ENCODE peak calls at places on chromosome 12, in four cellular contexts. W is stimulated activated CD8-positive, alpha-beta memory T cell treated with anti-CD3 and anti-CD28 coated beads, Interleukin-2, amount 100 ng/mL, for 1 hour; S is activated naive CD4-positive, alpha-beta T cell treated with anti-CD3 and anti-CD28 coated beads, Interleukin-2, amount 50 U/mL, for 16 hours; C is C1 segment of cervical spinal cord. M is an unnamed sample.

GRCh38 chr12:51977320-51977753 is 25.8 kb downstream of the ACVR1B start:
- DNase-seq in W (no peak), S (no peak), C (no peak), M (no peak)

GRCh38 chr12:69332815-69333358 is 15.3 kb upstream of the LYZ start:
- DNase-seq in W (no peak), S (no peak), C (no peak), M (no peak)

GRCh38 chr12:132546647-132547046 is 56.7 kb downstream of the FBRSL1 start:
- DNase-seq in W (no peak), S (no peak), C (no peak), M (no peak)

GRCh38 chr12:89307665-89308253 is 44.5 kb downstream of the DUSP6 start:
- DNase-seq in W (no peak), S (no peak), C (no peak), M (no peak)

GRCh38 chr12:87847147-87847546 is 182.1 kb downstream of the C12orf50 start:
- DNase-seq in W (no peak), S (no peak), C (no peak), M (no peak)

GRCh38 chr12:82326905-82327503 is 31.2 kb downstream of the CCDC59 start:
- DNase-seq in W (no peak), S (no peak), C (no peak), M (no peak)

GRCh38 chr12:4288296-4289019 is 14.9 kb downstream of the CCND2 start:
- DNase-seq in W (no peak), S (no peak), C (no peak), M (no peak)

GRCh38 chr12:4526923-4527546 is 11.7 kb upstream of the RAD51AP1 start:
- DNase-seq in W (no peak), S (no peak), C (no peak), M (no peak)

GRCh38 chr12:76249501-76249900 is 98.7 kb downstream of the BBS10 start:
- DNase-seq in W (no peak), S (no peak), C (no peak), M (no peak)

GRCh38 chr12:132161046-132161781 is 17.0 kb downstream of the NOC4L start:
- DNase-seq in W (no peak), S (peak; percentile 8), C (no peak), M (no peak)

GRCh38 chr12:57162541-57163125 is 15.2 kb upstream of the LRP1-AS start:
- DNase-seq in W (no peak), S (no peak), C (no peak), M (no peak)

GRCh38 chr12:6767301-6767591 is 1.1 kb downstream of the PTMS start:
- DNase-seq in W (no peak), S (no peak), C (no peak), M (no peak)

GRCh38 chr12:93990832-93991748 is 157.3 kb upstream of the PLXNC1 start:
- DNase-seq in W (no peak), S (no peak), C (peak; percentile 19), M (no peak)

GRCh38 chr12:25495336-25496097 is 57.6 kb downstream of the LMNTD1 start:
- DNase-seq in W (no peak), S (no peak), C (no peak), M (peak; percentile 57)

GRCh38 chr12:63042646-63043045 is 107.7 kb upstream of the PPM1H start:
- DNase-seq in W (no peak), S (no peak), C (no peak), M (no peak)

GRCh38 chr12:129973236-129973961 is 69.6 kb upstream of the TMEM132D start:
- DNase-seq in W (no peak), S (no peak), C (no peak), M (no peak)

GRCh38 chr12:50550530-50551223 is 45.9 kb downstream of the DIP2B start:
- DNase-seq in W (no peak), S (no peak), C (no peak), M (no peak)

GRCh38 chr12:8687846-8688601 is 9.8 kb upstream of the RIMKLB start:
- DNase-seq in W (no peak), S (no peak), C (peak; percentile 40), M (peak; percentile 55)

GRCh38 chr12:110543252-110543959 is 39.7 kb downstream of the PPTC7 start:
- DNase-seq in W (no peak), S (no peak), C (peak; percentile 20), M (no peak)

GRCh38 chr12:122013792-122014590 is 7.7 kb upstream of the BCL7A start:
- DNase-seq in W (no peak), S (no peak), C (no peak), M (no peak)

GRCh38 chr12:62162214-62162613 is 98.0 kb upstream of the USP15 start:
- DNase-seq in W (no peak), S (no peak), C (no peak), M (no peak)

GRCh38 chr12:9064815-9065606 is 50.7 kb downstream of the A2M start:
- DNase-seq in W (no peak), S (peak; percentile 14), C (peak; percentile 64), M (no peak)

GRCh38 chr12:73629171-73629570 is 908.5 kb upstream of the ATXN7L3B start:
- DNase-seq in W (no peak), S (no peak), C (no peak), M (no peak)

GRCh38 chr12:7090222-7090998 is 1.8 kb downstream of the C1R start:
- DNase-seq in W (no peak), S (no peak), C (no peak), M (no peak)

GRCh38 chr12:50825372-50825838 is 17.3 kb upstream of the TMPRSS12 start:
- DNase-seq in W (no peak), S (no peak), C (no peak), M (peak; percentile 50)

GRCh38 chr12:39145175-39145999 is 240.0 kb upstream of the CPNE8 start:
- DNase-seq in W (no peak), S (peak; percentile 13), C (no peak), M (no peak)

GRCh38 chr12:2862876-2863275 is 6.0 kb upstream of the TEX52 start:
- DNase-seq in W (no peak), S (no peak), C (no peak), M (no peak)

GRCh38 chr12:105920161-105920684 is 218.5 kb downstream of the NUAK1 start:
- DNase-seq in W (no peak), S (no peak), C (no peak), M (no peak)

GRCh38 chr12:100716949-100717732 is 77.4 kb upstream of the ANO4 start:
- DNase-seq in W (no peak), S (no peak), C (no peak), M (no peak)

GRCh38 chr12:40158592-40159111 is 52.8 kb upstream of the SLC2A13 start:
- DNase-seq in W (no peak), S (no peak), C (no peak), M (no peak)

GRCh38 chr12:13941258-13942249 is 39.8 kb downstream of the GRIN2B start:
- DNase-seq in W (no peak), S (no peak), C (no peak), M (no peak)

GRCh38 chr12:121779422-121779895 is 14.0 kb downstream of the RHOF start:
- DNase-seq in W (no peak), S (no peak), C (no peak), M (no peak)

GRCh38 chr12:101995684-101996083 is 66.1 kb downstream of the WASHC3 start:
- DNase-seq in W (no peak), S (no peak), C (no peak), M (no peak)

GRCh38 chr12:115423546-115423987 is 739.6 kb upstream of the TBX3 start:
- DNase-seq in W (no peak), S (no peak), C (no peak), M (no peak)

GRCh38 chr12:126936181-126936851 is 1330.7 kb upstream of the TMEM132C start:
- DNase-seq in W (no peak), S (no peak), C (peak; percentile 50), M (no peak)

GRCh38 chr12:96238336-96239031 is 44.3 kb downstream of the ELK3 start:
- DNase-seq in W (no peak), S (no peak), C (no peak), M (no peak)

GRCh38 chr12:94225924-94226630 is 77.7 kb downstream of the PLXNC1 start:
- DNase-seq in W (no peak), S (no peak), C (no peak), M (no peak)

GRCh38 chr12:75602111-75602510 is 90.7 kb upstream of the KRR1 start:
- DNase-seq in W (no peak), S (no peak), C (no peak), M (no peak)